ENCODE peak calls at places on chromosomes 1 and 21, in ten cellular contexts. Y, U, A, T, M, D, W, J, F and V are unnamed samples.
A peak's percentile ranks its signal among the peaks of the same experiment; 100 is the strongest.

GRCh38 chr1:226686440-226687436 is 52.3 kb downstream of the ITPKB start:
- DNase-seq in Y (no peak), U (no peak), A (no peak), T (no peak), M (no peak), D (no peak), W (peak; percentile 81), J (no peak), F (no peak), V (no peak)

GRCh38 chr1:3069491-3070303 is 694 bp downstream of the PRDM16 start:
- DNase-seq in Y (no peak), U (peak; percentile 69), A (peak; percentile 62), T (no peak), M (peak; percentile 94), D (no peak), W (no peak), J (peak; percentile 65), F (peak; percentile 61), V (no peak)

GRCh38 chr1:159941867-159942560 is 3.4 kb downstream of the IGSF9 start:
- DNase-seq in Y (no peak), U (no peak), A (no peak), T (no peak), M (no peak), D (no peak), W (no peak), J (no peak), F (no peak), V (no peak)

GRCh38 chr1:207318072-207318619 is 3.3 kb upstream of the CD55 start:
- DNase-seq in Y (no peak), U (no peak), A (no peak), T (no peak), M (no peak), D (no peak), W (no peak), J (no peak), F (no peak), V (no peak)

GRCh38 chr1:229234870-229235472 is 35.9 kb upstream of the RAB4A start:
- DNase-seq in Y (no peak), U (peak; percentile 71), A (no peak), T (no peak), M (no peak), D (no peak), W (no peak), J (no peak), F (no peak), V (no peak)

GRCh38 chr1:58968360-58968952 is 184.6 kb upstream of the JUN start:
- DNase-seq in Y (peak; percentile 15), U (peak; percentile 60), A (peak; percentile 92), T (no peak), M (no peak), D (peak; percentile 46), W (peak; percentile 90), J (no peak), F (peak; percentile 60), V (peak; percentile 28)

GRCh38 chr1:64936958-64937357 is 29.4 kb downstream of the JAK1 start:
- DNase-seq in Y (no peak), U (no peak), A (peak; percentile 59), T (no peak), M (no peak), D (no peak), W (no peak), J (no peak), F (no peak), V (peak; percentile 47)

GRCh38 chr1:23801876-23802275 is 1.3 kb upstream of the GALE start:
- DNase-seq in Y (no peak), U (no peak), A (no peak), T (no peak), M (no peak), D (no peak), W (no peak), J (no peak), F (no peak), V (no peak)

GRCh38 chr1:204591473-204592090 is 75.4 kb downstream of the MDM4 start:
- DNase-seq in Y (no peak), U (no peak), A (peak; percentile 17), T (no peak), M (peak; percentile 64), D (no peak), W (no peak), J (no peak), F (peak; percentile 59), V (peak; percentile 82)

GRCh38 chr1:247104965-247105364 is 809 bp upstream of the ZNF669 start:
- DNase-seq in Y (no peak), U (no peak), A (no peak), T (no peak), M (no peak), D (no peak), W (no peak), J (no peak), F (no peak), V (no peak)

GRCh38 chr1:114540202-114540601 is 29.2 kb upstream of the TRIM33 start:
- DNase-seq in Y (no peak), U (no peak), A (no peak), T (no peak), M (no peak), D (no peak), W (no peak), J (no peak), F (no peak), V (no peak)

GRCh38 chr1:117308406-117308916 is 58.8 kb upstream of the MAN1A2 start:
- DNase-seq in Y (no peak), U (no peak), A (no peak), T (no peak), M (no peak), D (no peak), W (no peak), J (no peak), F (no peak), V (no peak)

GRCh38 chr1:161121838-161122237 is 3.9 kb downstream of the NIT1 start:
- DNase-seq in Y (no peak), U (no peak), A (no peak), T (no peak), M (no peak), D (no peak), W (no peak), J (no peak), F (no peak), V (no peak)

GRCh38 chr1:57468661-57469523 is 45.0 kb upstream of the DAB1 start:
- DNase-seq in Y (no peak), U (no peak), A (peak; percentile 53), T (no peak), M (no peak), D (no peak), W (no peak), J (no peak), F (peak; percentile 65), V (peak; percentile 83)

GRCh38 chr1:229563701-229564100 is 5.2 kb upstream of the ABCB10 start:
- DNase-seq in Y (no peak), U (peak; percentile 63), A (peak; percentile 38), T (no peak), M (peak; percentile 47), D (no peak), W (no peak), J (no peak), F (no peak), V (no peak)

GRCh38 chr1:231266811-231267322 is 25.9 kb downstream of the GNPAT start:
- DNase-seq in Y (no peak), U (no peak), A (peak; percentile 35), T (no peak), M (no peak), D (no peak), W (no peak), J (no peak), F (no peak), V (no peak)

GRCh38 chr1:178774263-178774662 is 49.2 kb downstream of the RALGPS2 start:
- DNase-seq in Y (no peak), U (no peak), A (peak; percentile 61), T (no peak), M (peak; percentile 4), D (no peak), W (peak; percentile 48), J (no peak), F (no peak), V (peak; percentile 44)

GRCh38 chr1:179881642-179882252 is 338 bp upstream of the TOR1AIP1 start:
- DNase-seq in Y (no peak), U (peak; percentile 95), A (peak; percentile 98), T (no peak), M (peak; percentile 85), D (no peak), W (no peak), J (no peak), F (peak; percentile 89), V (peak; percentile 89)

GRCh38 chr1:88250915-88251314 is 433.2 kb upstream of the PKN2 start:
- DNase-seq in Y (no peak), U (no peak), A (no peak), T (no peak), M (no peak), D (no peak), W (no peak), J (no peak), F (no peak), V (no peak)

GRCh38 chr1:66867501-66867900 is 57.2 kb downstream of the DNAI4 start:
- DNase-seq in Y (no peak), U (no peak), A (no peak), T (no peak), M (no peak), D (no peak), W (no peak), J (no peak), F (no peak), V (no peak)

GRCh38 chr1:174364996-174365760 is 82.6 kb upstream of the GPR52 start:
- DNase-seq in Y (no peak), U (no peak), A (no peak), T (no peak), M (no peak), D (no peak), W (no peak), J (no peak), F (no peak), V (no peak)

GRCh38 chr1:242211254-242212022 is 212.5 kb upstream of the MAP1LC3C start:
- DNase-seq in Y (no peak), U (peak; percentile 75), A (no peak), T (no peak), M (no peak), D (no peak), W (no peak), J (no peak), F (no peak), V (no peak)

GRCh38 chr21:39568380-39568779 is 44.4 kb upstream of the B3GALT5 start:
- DNase-seq in Y (no peak), U (peak; percentile 70), A (no peak), T (no peak), M (no peak), D (no peak), W (no peak), J (no peak), F (no peak), V (no peak)

GRCh38 chr21:42258885-42259407 is 40.0 kb downstream of the ABCG1 start:
- DNase-seq in Y (no peak), U (no peak), A (no peak), T (no peak), M (no peak), D (no peak), W (no peak), J (no peak), F (no peak), V (no peak)

GRCh38 chr1:25677193-25677773 is 60.7 kb downstream of the MAN1C1 start:
- DNase-seq in Y (no peak), U (no peak), A (no peak), T (no peak), M (no peak), D (no peak), W (no peak), J (no peak), F (no peak), V (no peak)

GRCh38 chr1:235648954-235649721 is 446 bp downstream of the GNG4 start:
- DNase-seq in Y (peak; percentile 44), U (peak; percentile 86), A (peak; percentile 60), T (peak; percentile 59), M (peak; percentile 77), D (peak; percentile 40), W (no peak), J (peak; percentile 48), F (peak; percentile 74), V (peak; percentile 8)

GRCh38 chr1:22332795-22333499 is 118.7 kb upstream of the ZBTB40 start:
- DNase-seq in Y (no peak), U (no peak), A (no peak), T (no peak), M (no peak), D (no peak), W (no peak), J (no peak), F (peak; percentile 36), V (no peak)

GRCh38 chr1:4059270-4059669 is 159.2 kb upstream of the C1orf174 start:
- DNase-seq in Y (no peak), U (no peak), A (no peak), T (no peak), M (no peak), D (no peak), W (no peak), J (no peak), F (no peak), V (no peak)